ENCODE peak calls at places on chromosome 22, in five cellular contexts. One of them, this sample, is unnamed.

GRCh38 chr22:39908737-39909136 is 7.9 kb downstream of the GRAP2 start:
- DNase-seq in left cardiac atrium: no peak
- DNase-seq in CD8-positive, alpha-beta T cell: peak; percentile 53
- DNase-seq in hypothalamus: no peak
- DNase-seq in Ammon's horn: no peak
- DNase-seq in this sample: peak; percentile 26

GRCh38 chr22:48745842-48746788 is 1081.6 kb downstream of the BRD1 start:
- DNase-seq in left cardiac atrium: no peak
- DNase-seq in CD8-positive, alpha-beta T cell: peak; percentile 7
- DNase-seq in hypothalamus: no peak
- DNase-seq in Ammon's horn: no peak
- DNase-seq in this sample: no peak

GRCh38 chr22:23774922-23775436 is 2.3 kb downstream of the MMP11 start:
- DNase-seq in left cardiac atrium: no peak
- DNase-seq in CD8-positive, alpha-beta T cell: no peak
- DNase-seq in hypothalamus: no peak
- DNase-seq in Ammon's horn: peak; percentile 1
- DNase-seq in this sample: no peak

GRCh38 chr22:26479043-26479791 is 4.4 kb downstream of the HPS4 start:
- DNase-seq in left cardiac atrium: no peak
- DNase-seq in CD8-positive, alpha-beta T cell: no peak
- DNase-seq in hypothalamus: no peak
- DNase-seq in Ammon's horn: no peak
- DNase-seq in this sample: no peak

GRCh38 chr22:25352294-25352680 is 132.8 kb downstream of the CRYBB2 start:
- DNase-seq in left cardiac atrium: no peak
- DNase-seq in CD8-positive, alpha-beta T cell: no peak
- DNase-seq in hypothalamus: no peak
- DNase-seq in Ammon's horn: no peak
- DNase-seq in this sample: no peak

GRCh38 chr22:44931077-44931540 is 78.7 kb downstream of the PHF21B start:
- DNase-seq in left cardiac atrium: peak; percentile 72
- DNase-seq in CD8-positive, alpha-beta T cell: no peak
- DNase-seq in hypothalamus: no peak
- DNase-seq in Ammon's horn: peak; percentile 41
- DNase-seq in this sample: no peak

GRCh38 chr22:27637604-27638003 is 164.0 kb downstream of the MN1 start:
- DNase-seq in left cardiac atrium: no peak
- DNase-seq in CD8-positive, alpha-beta T cell: no peak
- DNase-seq in hypothalamus: no peak
- DNase-seq in Ammon's horn: no peak
- DNase-seq in this sample: no peak

GRCh38 chr22:19843107-19843856 is 11.4 kb downstream of the GNB1L start:
- DNase-seq in left cardiac atrium: no peak
- DNase-seq in CD8-positive, alpha-beta T cell: no peak
- DNase-seq in hypothalamus: no peak
- DNase-seq in Ammon's horn: no peak
- DNase-seq in this sample: no peak

GRCh38 chr22:46754110-46754799 is 8.2 kb upstream of the TBC1D22A start:
- DNase-seq in left cardiac atrium: peak; percentile 97
- DNase-seq in CD8-positive, alpha-beta T cell: peak; percentile 41
- DNase-seq in hypothalamus: no peak
- DNase-seq in Ammon's horn: no peak
- DNase-seq in this sample: no peak

GRCh38 chr22:45768490-45768889 is 96.9 kb downstream of the ATXN10 start:
- DNase-seq in left cardiac atrium: no peak
- DNase-seq in CD8-positive, alpha-beta T cell: no peak
- DNase-seq in hypothalamus: no peak
- DNase-seq in Ammon's horn: no peak
- DNase-seq in this sample: no peak

GRCh38 chr22:50503475-50504145 is 3.9 kb downstream of the LMF2 start:
- DNase-seq in left cardiac atrium: no peak
- DNase-seq in CD8-positive, alpha-beta T cell: no peak
- DNase-seq in hypothalamus: no peak
- DNase-seq in Ammon's horn: no peak
- DNase-seq in this sample: no peak

GRCh38 chr22:22787805-22788459 is 99.7 kb upstream of the IGLL5 start:
- DNase-seq in left cardiac atrium: peak; percentile 60
- DNase-seq in CD8-positive, alpha-beta T cell: peak; percentile 75
- DNase-seq in hypothalamus: no peak
- DNase-seq in Ammon's horn: peak; percentile 42
- DNase-seq in this sample: peak; percentile 67

GRCh38 chr22:19732403-19733113 is 9.2 kb downstream of the GP1BB start:
- DNase-seq in left cardiac atrium: no peak
- DNase-seq in CD8-positive, alpha-beta T cell: no peak
- DNase-seq in hypothalamus: no peak
- DNase-seq in Ammon's horn: no peak
- DNase-seq in this sample: no peak

GRCh38 chr22:19607198-19608113 is 83.2 kb upstream of the CLDN5 start:
- DNase-seq in left cardiac atrium: no peak
- DNase-seq in CD8-positive, alpha-beta T cell: no peak
- DNase-seq in hypothalamus: no peak
- DNase-seq in Ammon's horn: no peak
- DNase-seq in this sample: no peak

GRCh38 chr22:46528121-46528610 is 9.3 kb downstream of the CELSR1 start:
- DNase-seq in left cardiac atrium: no peak
- DNase-seq in CD8-positive, alpha-beta T cell: no peak
- DNase-seq in hypothalamus: no peak
- DNase-seq in Ammon's horn: no peak
- DNase-seq in this sample: no peak

GRCh38 chr22:41847300-41847699 is 14.4 kb downstream of the SREBF2 start:
- DNase-seq in left cardiac atrium: no peak
- DNase-seq in CD8-positive, alpha-beta T cell: no peak
- DNase-seq in hypothalamus: no peak
- DNase-seq in Ammon's horn: no peak
- DNase-seq in this sample: no peak

GRCh38 chr22:44648821-44649566 is 53.0 kb upstream of the PRR5 start:
- DNase-seq in left cardiac atrium: no peak
- DNase-seq in CD8-positive, alpha-beta T cell: no peak
- DNase-seq in hypothalamus: no peak
- DNase-seq in Ammon's horn: no peak
- DNase-seq in this sample: no peak

GRCh38 chr22:46432164-46433068 is 96.9 kb downstream of the TRMU start:
- DNase-seq in left cardiac atrium: no peak
- DNase-seq in CD8-positive, alpha-beta T cell: peak; percentile 43
- DNase-seq in hypothalamus: no peak
- DNase-seq in Ammon's horn: no peak
- DNase-seq in this sample: no peak

GRCh38 chr22:45452565-45453449 is 39.3 kb downstream of the RIBC2 start:
- DNase-seq in left cardiac atrium: no peak
- DNase-seq in CD8-positive, alpha-beta T cell: no peak
- DNase-seq in hypothalamus: no peak
- DNase-seq in Ammon's horn: no peak
- DNase-seq in this sample: no peak

GRCh38 chr22:21641417-21641794 is 696 bp upstream of the SDF2L1 start:
- DNase-seq in left cardiac atrium: peak; percentile 56
- DNase-seq in CD8-positive, alpha-beta T cell: no peak
- DNase-seq in hypothalamus: no peak
- DNase-seq in Ammon's horn: peak; percentile 62
- DNase-seq in this sample: no peak

GRCh38 chr22:48258108-48258705 is 1495.8 kb downstream of the TBC1D22A start:
- DNase-seq in left cardiac atrium: no peak
- DNase-seq in CD8-positive, alpha-beta T cell: no peak
- DNase-seq in hypothalamus: no peak
- DNase-seq in Ammon's horn: no peak
- DNase-seq in this sample: no peak

GRCh38 chr22:39220897-39221850 is 23.6 kb downstream of the PDGFB start:
- DNase-seq in left cardiac atrium: peak; percentile 71
- DNase-seq in CD8-positive, alpha-beta T cell: no peak
- DNase-seq in hypothalamus: no peak
- DNase-seq in Ammon's horn: no peak
- DNase-seq in this sample: no peak

GRCh38 chr22:39446239-39446721 is 10.5 kb upstream of the MGAT3 start:
- DNase-seq in left cardiac atrium: no peak
- DNase-seq in CD8-positive, alpha-beta T cell: no peak
- DNase-seq in hypothalamus: no peak
- DNase-seq in Ammon's horn: no peak
- DNase-seq in this sample: no peak

This sample was measured in T-helper 9 cell.